ENCODE peak calls at places on chromosomes 12 and 14, in nine cellular contexts. Y is HCEC 1CT; M is activated CD4-positive, alpha-beta T cell treated with anti-CD3 and anti-CD28 coated beads for 24 hours; W is HTR-8/SVneo; K is activated naive CD4-positive, alpha-beta T cell; V is GM10248; N is EH; F is stimulated activated CD8-positive, alpha-beta memory T cell treated with anti-CD3 and anti-CD28 coated beads, Interleukin-4, amount 100 ng/mL, for 1 hour; J is SK-N-DZ. C is an unnamed sample.

GRCh38 chr14:52974406-52974805 is 23.6 kb upstream of the FERMT2 start:
- DNase-seq in F (no peak), K (no peak), W (no peak), M (no peak), J (no peak), Y (peak), V (no peak), N (peak), C (no peak)

GRCh38 chr14:34778744-34779143 is 64.4 kb upstream of the CFL2 start:
- DNase-seq in J (no peak), W (no peak), V (no peak), M (no peak), Y (no peak), K (no peak), F (no peak), N (no peak), C (no peak)

GRCh38 chr12:132329739-132330548 is 555 bp upstream of the GALNT9 start:
- DNase-seq in F (no peak), J (no peak), Y (no peak), K (no peak), W (no peak), V (no peak), M (no peak), N (no peak), C (no peak)

GRCh38 chr12:9736931-9737705 is 4.2 kb upstream of the CLECL1 start:
- DNase-seq in N (no peak), W (no peak), F (no peak), M (no peak), J (no peak), V (no peak), Y (no peak), K (no peak), C (no peak)

GRCh38 chr12:25648460-25648859 is 95.4 kb upstream of the LMNTD1 start:
- DNase-seq in N (peak), J (peak), Y (peak), M (no peak), F (no peak), K (no peak), W (peak), V (no peak), C (no peak)

GRCh38 chr14:23056257-23056955 is 914 bp downstream of the CDH24 start:
- DNase-seq in Y (peak), F (peak), V (peak), N (peak), W (peak), J (peak), M (peak), K (no peak), C (no peak)

GRCh38 chr14:77324289-77324688 is 3.5 kb downstream of the GSTZ1 start:
- DNase-seq in N (no peak), M (no peak), W (no peak), F (no peak), K (no peak), Y (no peak), J (no peak), V (no peak), C (no peak)

GRCh38 chr12:75852143-75852542 is 179.4 kb downstream of the PHLDA1 start:
- DNase-seq in K (no peak), Y (peak), J (no peak), W (no peak), M (no peak), V (no peak), F (no peak), N (peak), C (no peak)

GRCh38 chr14:102187044-102187443 is 47.3 kb downstream of the WDR20 start:
- DNase-seq in Y (peak), F (no peak), M (no peak), K (no peak), J (no peak), V (no peak), N (peak), W (peak), C (no peak)

GRCh38 chr14:70754989-70755388 is 54.3 kb downstream of the MAP3K9 start:
- DNase-seq in V (no peak), J (no peak), W (no peak), M (no peak), F (no peak), Y (no peak), K (no peak), N (peak), C (no peak)

GRCh38 chr12:53995311-53996187 is 4.4 kb upstream of the HOXC9 start:
- DNase-seq in V (no peak), N (no peak), M (no peak), W (no peak), Y (peak), F (no peak), K (no peak), J (no peak), C (no peak)

GRCh38 chr14:63504628-63505027 is 38.5 kb downstream of the PPP2R5E start:
- DNase-seq in W (no peak), F (no peak), M (no peak), J (no peak), N (peak), K (no peak), V (no peak), Y (peak), C (no peak)

GRCh38 chr14:90288646-90289355 is 32.4 kb downstream of the PSMC1 start:
- DNase-seq in M (no peak), V (peak), K (no peak), W (no peak), J (no peak), Y (no peak), N (no peak), F (no peak), C (no peak)

GRCh38 chr12:60148109-60148508 is 552.3 kb downstream of the SLC16A7 start:
- DNase-seq in K (no peak), W (no peak), F (no peak), N (peak), Y (peak), V (no peak), M (no peak), J (no peak), C (no peak)

GRCh38 chr12:72011374-72011773 is 72.7 kb downstream of the TPH2 start:
- DNase-seq in N (peak), V (no peak), J (no peak), M (no peak), Y (no peak), K (no peak), W (no peak), F (no peak), C (no peak)

GRCh38 chr14:72643317-72643801 is 250.5 kb downstream of the DPF3 start:
- DNase-seq in J (no peak), M (no peak), V (no peak), K (no peak), N (peak), Y (peak), W (peak), F (no peak), C (no peak)

GRCh38 chr14:73935666-73936065 is 14.2 kb downstream of the FAM161B start:
- DNase-seq in F (no peak), M (no peak), Y (peak), K (no peak), W (peak), J (no peak), N (peak), V (no peak), C (no peak)

GRCh38 chr12:14239935-14240872 is 125.3 kb upstream of the ATF7IP start:
- DNase-seq in M (no peak), N (no peak), K (no peak), Y (no peak), V (peak), W (no peak), J (peak), F (no peak), C (no peak)

GRCh38 chr12:124369055-124369900 is 74.4 kb downstream of the RFLNA start:
- DNase-seq in J (no peak), N (peak), V (no peak), K (no peak), W (no peak), M (no peak), Y (peak), F (no peak), C (no peak)

GRCh38 chr12:109606261-109607028 is 32.9 kb downstream of the MVK start:
- DNase-seq in Y (no peak), F (no peak), N (no peak), W (no peak), J (peak), K (no peak), M (no peak), V (no peak), C (no peak)

GRCh38 chr12:43696154-43696553 is 62.4 kb downstream of the PUS7L start:
- DNase-seq in J (no peak), Y (no peak), K (no peak), W (no peak), V (no peak), F (no peak), N (no peak), M (no peak), C (no peak)

GRCh38 chr14:77259025-77259715 is 11.8 kb downstream of the NGB start:
- DNase-seq in K (no peak), V (no peak), F (no peak), Y (no peak), N (no peak), M (no peak), W (no peak), J (no peak), C (no peak)

GRCh38 chr12:49054096-49054495 is 6.5 kb downstream of the KMT2D start:
- DNase-seq in J (no peak), M (no peak), F (no peak), N (no peak), W (no peak), V (no peak), K (no peak), Y (no peak), C (no peak)

GRCh38 chr14:36508418-36509051 is 11.5 kb downstream of the NKX2-1 start:
- DNase-seq in W (no peak), Y (no peak), N (no peak), V (peak), J (no peak), F (no peak), M (no peak), K (no peak), C (no peak)

GRCh38 chr12:111692575-111693210 is 6.8 kb downstream of the ACAD10 start:
- DNase-seq in F (no peak), Y (peak), K (no peak), M (no peak), J (no peak), W (no peak), V (no peak), N (peak), C (no peak)

GRCh38 chr14:69695664-69696527 is 71.0 kb upstream of the SRSF5 start:
- DNase-seq in W (no peak), F (no peak), M (no peak), J (no peak), V (no peak), Y (no peak), K (no peak), N (peak), C (no peak)

GRCh38 chr12:81077329-81077685 is 572 bp upstream of the ACSS3 start:
- DNase-seq in F (no peak), K (no peak), J (no peak), V (no peak), Y (no peak), N (peak), W (no peak), M (no peak), C (no peak)